ENCODE peak calls at places on chromosomes 13 and 19, in five cellular contexts. One of them, this sample, is unnamed.

GRCh38 chr13:113970810-113971470 is 2.9 kb downstream of the C13orf46 start:
- DNase-seq in H1: no peak
- DNase-seq in H9: no peak
- DNase-seq in mesenchymal stem cell: no peak
- DNase-seq in trophoblast cell: no peak
- DNase-seq in this sample: no peak

GRCh38 chr19:42528354-42529247 is at the start of gene CEACAM1:
- DNase-seq in H1: no peak
- DNase-seq in H9: no peak
- DNase-seq in mesenchymal stem cell: no peak
- DNase-seq in trophoblast cell: peak; percentile 49
- DNase-seq in this sample: no peak

GRCh38 chr13:106118050-106118449 is 417.4 kb downstream of the EFNB2 start:
- DNase-seq in H1: no peak
- DNase-seq in H9: no peak
- DNase-seq in mesenchymal stem cell: no peak
- DNase-seq in trophoblast cell: no peak
- DNase-seq in this sample: no peak

GRCh38 chr19:10520652-10521318 is 3.5 kb upstream of the S1PR5 start:
- DNase-seq in H1: no peak
- DNase-seq in H9: no peak
- DNase-seq in mesenchymal stem cell: no peak
- DNase-seq in trophoblast cell: no peak
- DNase-seq in this sample: no peak

GRCh38 chr13:42384265-42384664 is 112.3 kb downstream of the AKAP11 start:
- DNase-seq in H1: no peak
- DNase-seq in H9: no peak
- DNase-seq in mesenchymal stem cell: no peak
- DNase-seq in trophoblast cell: no peak
- DNase-seq in this sample: no peak

GRCh38 chr13:57716295-57716694 is 84.8 kb downstream of the PCDH17 start:
- DNase-seq in H1: no peak
- DNase-seq in H9: peak; percentile 49
- DNase-seq in mesenchymal stem cell: no peak
- DNase-seq in trophoblast cell: no peak
- DNase-seq in this sample: no peak

GRCh38 chr13:93244141-93244917 is 17.7 kb downstream of the GPC6 start:
- DNase-seq in H1: no peak
- DNase-seq in H9: no peak
- DNase-seq in mesenchymal stem cell: peak; percentile 70
- DNase-seq in trophoblast cell: no peak
- DNase-seq in this sample: no peak

GRCh38 chr13:31012285-31013024 is 80.0 kb downstream of the TEX26 start:
- DNase-seq in H1: no peak
- DNase-seq in H9: peak; percentile 37
- DNase-seq in mesenchymal stem cell: peak; percentile 46
- DNase-seq in trophoblast cell: no peak
- DNase-seq in this sample: no peak

GRCh38 chr19:28472111-28472510 is 740.8 kb downstream of the UQCRFS1 start:
- DNase-seq in H1: no peak
- DNase-seq in H9: no peak
- DNase-seq in mesenchymal stem cell: no peak
- DNase-seq in trophoblast cell: peak; percentile 51
- DNase-seq in this sample: no peak

GRCh38 chr19:3968556-3969434 is 2.1 kb downstream of the DAPK3 start:
- DNase-seq in H1: peak; percentile 97
- DNase-seq in H9: peak; percentile 99
- DNase-seq in mesenchymal stem cell: peak; percentile 100
- DNase-seq in trophoblast cell: peak; percentile 96
- DNase-seq in this sample: peak; percentile 97

GRCh38 chr19:39212377-39212742 is 8.3 kb upstream of the SYCN start:
- DNase-seq in H1: no peak
- DNase-seq in H9: peak; percentile 70
- DNase-seq in mesenchymal stem cell: peak; percentile 11
- DNase-seq in trophoblast cell: peak; percentile 11
- DNase-seq in this sample: no peak

GRCh38 chr19:8445488-8446001 is 770 bp downstream of the HNRNPM start:
- DNase-seq in H1: no peak
- DNase-seq in H9: no peak
- DNase-seq in mesenchymal stem cell: peak; percentile 51
- DNase-seq in trophoblast cell: no peak
- DNase-seq in this sample: peak; percentile 20

GRCh38 chr19:13692096-13692495 is 72.2 kb upstream of the MRI1 start:
- DNase-seq in H1: no peak
- DNase-seq in H9: no peak
- DNase-seq in mesenchymal stem cell: no peak
- DNase-seq in trophoblast cell: no peak
- DNase-seq in this sample: no peak

GRCh38 chr19:12890787-12891552 is at the start of gene GCDH:
- DNase-seq in H1: peak; percentile 98
- DNase-seq in H9: peak; percentile 99
- DNase-seq in mesenchymal stem cell: peak; percentile 100
- DNase-seq in trophoblast cell: peak; percentile 99
- DNase-seq in this sample: peak; percentile 98

GRCh38 chr19:40231544-40232424 is 5.3 kb upstream of the CCNP start:
- DNase-seq in H1: no peak
- DNase-seq in H9: peak; percentile 69
- DNase-seq in mesenchymal stem cell: peak; percentile 26
- DNase-seq in trophoblast cell: no peak
- DNase-seq in this sample: no peak

GRCh38 chr13:95865080-95865597 is 188.1 kb downstream of the UGGT2 start:
- DNase-seq in H1: no peak
- DNase-seq in H9: no peak
- DNase-seq in mesenchymal stem cell: no peak
- DNase-seq in trophoblast cell: no peak
- DNase-seq in this sample: no peak

GRCh38 chr19:48378194-48378570 is 13.2 kb downstream of the KDELR1 start:
- DNase-seq in H1: no peak
- DNase-seq in H9: no peak
- DNase-seq in mesenchymal stem cell: no peak
- DNase-seq in trophoblast cell: no peak
- DNase-seq in this sample: no peak

GRCh38 chr19:1206733-1207301 is 1.2 kb downstream of the STK11 start:
- DNase-seq in H1: no peak
- DNase-seq in H9: peak; percentile 27
- DNase-seq in mesenchymal stem cell: no peak
- DNase-seq in trophoblast cell: no peak
- DNase-seq in this sample: no peak

GRCh38 chr13:49057176-49057575 is 81.5 kb downstream of the FNDC3A start:
- DNase-seq in H1: no peak
- DNase-seq in H9: no peak
- DNase-seq in mesenchymal stem cell: no peak
- DNase-seq in trophoblast cell: no peak
- DNase-seq in this sample: no peak

GRCh38 chr19:9205506-9206113 is 13.8 kb downstream of the OR7D4 start:
- DNase-seq in H1: peak; percentile 34
- DNase-seq in H9: peak; percentile 78
- DNase-seq in mesenchymal stem cell: peak; percentile 49
- DNase-seq in trophoblast cell: peak; percentile 60
- DNase-seq in this sample: peak; percentile 5

GRCh38 chr19:12617646-12618045 is 6.9 kb downstream of the ZNF791 start:
- DNase-seq in H1: no peak
- DNase-seq in H9: no peak
- DNase-seq in mesenchymal stem cell: no peak
- DNase-seq in trophoblast cell: peak; percentile 27
- DNase-seq in this sample: no peak

GRCh38 chr13:41802684-41803554 is 158.0 kb downstream of the VWA8 start:
- DNase-seq in H1: no peak
- DNase-seq in H9: no peak
- DNase-seq in mesenchymal stem cell: peak; percentile 75
- DNase-seq in trophoblast cell: peak; percentile 87
- DNase-seq in this sample: no peak

GRCh38 chr13:33937373-33938087 is 119.6 kb downstream of the RFC3 start:
- DNase-seq in H1: peak; percentile 23
- DNase-seq in H9: no peak
- DNase-seq in mesenchymal stem cell: no peak
- DNase-seq in trophoblast cell: no peak
- DNase-seq in this sample: no peak

GRCh38 chr13:74062933-74063332 is 71.3 kb downstream of the KLF12 start:
- DNase-seq in H1: no peak
- DNase-seq in H9: no peak
- DNase-seq in mesenchymal stem cell: peak; percentile 74
- DNase-seq in trophoblast cell: no peak
- DNase-seq in this sample: no peak

GRCh38 chr13:28613562-28613961 is 45.4 kb upstream of the POMP start:
- DNase-seq in H1: no peak
- DNase-seq in H9: no peak
- DNase-seq in mesenchymal stem cell: peak; percentile 34
- DNase-seq in trophoblast cell: no peak
- DNase-seq in this sample: no peak

GRCh38 chr19:48443731-48444128 is 2.1 kb upstream of the GRWD1 start:
- DNase-seq in H1: no peak
- DNase-seq in H9: no peak
- DNase-seq in mesenchymal stem cell: no peak
- DNase-seq in trophoblast cell: no peak
- DNase-seq in this sample: no peak

GRCh38 chr13:31522431-31522830 is 216.9 kb upstream of the RXFP2 start:
- DNase-seq in H1: no peak
- DNase-seq in H9: no peak
- DNase-seq in mesenchymal stem cell: no peak
- DNase-seq in trophoblast cell: no peak
- DNase-seq in this sample: no peak

GRCh38 chr13:114132419-114133121 is at the start of gene RASA3:
- DNase-seq in H1: peak; percentile 58
- DNase-seq in H9: peak; percentile 90
- DNase-seq in mesenchymal stem cell: peak; percentile 83
- DNase-seq in trophoblast cell: no peak
- DNase-seq in this sample: peak; percentile 84

GRCh38 chr13:48448963-48449614 is 36.2 kb upstream of the LPAR6 start:
- DNase-seq in H1: no peak
- DNase-seq in H9: no peak
- DNase-seq in mesenchymal stem cell: peak; percentile 69
- DNase-seq in trophoblast cell: no peak
- DNase-seq in this sample: no peak

GRCh38 chr19:18593367-18594095 is 4.9 kb downstream of the REX1BD start:
- DNase-seq in H1: no peak
- DNase-seq in H9: peak; percentile 78
- DNase-seq in mesenchymal stem cell: no peak
- DNase-seq in trophoblast cell: no peak
- DNase-seq in this sample: no peak
- H3K4me2 ChIP-seq in H1: peak overlapping the region; percentile 72
- H3K4me2 ChIP-seq in H9: peak overlapping the region; percentile 77
- H3K4me2 ChIP-seq in mesenchymal stem cell: peak overlapping the region; percentile 88
- H3K4me2 ChIP-seq in trophoblast cell: peak overlapping the region; percentile 74
- H3K4me2 ChIP-seq in this sample: peak overlapping the region; percentile 94

GRCh38 chr13:79812070-79812850 is 331.3 kb downstream of the NDFIP2 start:
- DNase-seq in H1: no peak
- DNase-seq in H9: no peak
- DNase-seq in mesenchymal stem cell: no peak
- DNase-seq in trophoblast cell: no peak
- DNase-seq in this sample: no peak

GRCh38 chr13:79810671-79811070 is 329.7 kb downstream of the NDFIP2 start:
- DNase-seq in H1: no peak
- DNase-seq in H9: no peak
- DNase-seq in mesenchymal stem cell: peak; percentile 30
- DNase-seq in trophoblast cell: no peak
- DNase-seq in this sample: no peak

GRCh38 chr13:79808475-79808874 is 327.5 kb downstream of the NDFIP2 start:
- DNase-seq in H1: no peak
- DNase-seq in H9: no peak
- DNase-seq in mesenchymal stem cell: no peak
- DNase-seq in trophoblast cell: no peak
- DNase-seq in this sample: no peak

GRCh38 chr13:79811170-79811569 is 330.2 kb downstream of the NDFIP2 start:
- DNase-seq in H1: no peak
- DNase-seq in H9: no peak
- DNase-seq in mesenchymal stem cell: no peak
- DNase-seq in trophoblast cell: no peak
- DNase-seq in this sample: no peak

DNA sequence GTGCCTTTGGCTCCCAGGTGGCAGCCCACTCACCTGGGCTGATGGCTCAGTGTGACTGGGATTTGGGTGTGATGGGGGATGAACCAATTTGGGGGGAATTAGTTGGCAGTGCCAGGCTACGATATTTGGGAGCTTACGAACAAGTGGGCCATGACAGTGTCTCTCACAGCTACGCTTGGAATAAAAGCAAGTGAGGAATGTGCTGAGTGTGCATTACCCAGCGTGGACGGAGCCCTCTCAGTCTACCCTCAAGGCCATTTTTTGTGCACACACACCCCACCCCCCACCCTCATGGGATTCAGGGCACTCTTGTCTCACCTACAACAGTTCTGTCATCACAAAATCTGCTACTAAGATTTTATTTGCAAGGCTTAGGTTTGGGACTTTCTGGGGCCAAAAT is 329.1 kb downstream of the NDFIP2 start:
- DNase-seq in H1: no peak
- DNase-seq in H9: no peak
- DNase-seq in mesenchymal stem cell: no peak
- DNase-seq in trophoblast cell: no peak
- DNase-seq in this sample: no peak
- H2BK12ac ChIP-seq in H1: peak overlapping the region; percentile 40
- H2BK12ac ChIP-seq in H9: no peak overlapping the region
- H2BK12ac ChIP-seq in mesenchymal stem cell: peak overlapping the region; percentile 69
- H2BK12ac ChIP-seq in trophoblast cell: peak overlapping the region; percentile 86
- H2BK12ac ChIP-seq in this sample: no peak overlapping the region

GRCh38 chr13:110371550-110372465 is 64.7 kb downstream of the COL4A2 start:
- DNase-seq in H1: no peak
- DNase-seq in H9: no peak
- DNase-seq in mesenchymal stem cell: peak; percentile 42
- DNase-seq in trophoblast cell: no peak
- DNase-seq in this sample: no peak
- H3K4me2 ChIP-seq in H1: no peak overlapping the region
- H3K4me2 ChIP-seq in H9: no peak overlapping the region
- H3K4me2 ChIP-seq in mesenchymal stem cell: peak overlapping the region; percentile 43
- H3K4me2 ChIP-seq in trophoblast cell: no peak overlapping the region
- H3K4me2 ChIP-seq in this sample: no peak overlapping the region

DNA sequence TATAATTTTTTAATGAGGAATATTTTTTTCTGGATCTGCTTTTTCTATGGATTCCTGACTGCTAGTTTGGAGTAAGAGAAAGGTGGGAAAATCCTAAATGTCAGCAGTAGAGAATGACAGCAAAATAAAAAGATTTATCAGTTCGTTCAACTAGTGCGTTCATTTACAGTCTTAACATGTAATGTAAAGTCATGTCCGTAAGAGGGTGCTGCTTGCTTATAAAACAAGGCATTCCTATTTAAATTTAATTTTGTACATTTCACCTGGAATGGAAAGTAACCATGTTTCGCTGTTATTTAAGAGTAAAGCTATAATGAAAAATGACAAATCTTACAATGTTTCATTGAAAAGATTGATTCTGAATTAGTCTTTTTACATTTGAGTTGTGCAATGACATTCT is 76.6 kb downstream of the ZMYM2 start:
- DNase-seq in H1: no peak
- DNase-seq in H9: no peak
- DNase-seq in mesenchymal stem cell: no peak
- DNase-seq in trophoblast cell: no peak
- DNase-seq in this sample: no peak
- H2BK12ac ChIP-seq in H1: no peak overlapping the region
- H2BK12ac ChIP-seq in H9: no peak overlapping the region
- H2BK12ac ChIP-seq in mesenchymal stem cell: no peak overlapping the region
- H2BK12ac ChIP-seq in trophoblast cell: no peak overlapping the region
- H2BK12ac ChIP-seq in this sample: no peak overlapping the region

DNA sequence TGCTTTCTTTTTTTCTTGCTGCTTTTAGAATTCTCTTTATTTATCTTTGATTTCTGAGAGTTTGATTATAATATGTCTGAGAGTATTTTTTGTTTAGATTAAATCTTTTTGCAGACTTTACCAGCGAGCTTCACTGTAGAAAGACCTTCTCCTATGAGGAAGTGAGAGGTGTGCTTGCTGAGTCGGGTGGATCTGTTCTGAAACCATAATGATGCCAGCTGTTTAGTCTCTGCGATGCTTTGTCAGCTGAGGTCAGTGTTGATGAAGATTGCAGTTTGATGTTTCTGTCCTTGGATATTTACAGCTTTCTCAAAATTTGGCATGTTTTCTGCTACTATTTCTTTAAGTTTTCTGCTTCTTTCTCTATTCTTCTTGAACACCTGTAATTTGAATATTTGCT is 309.1 kb upstream of the SLITRK6 start:
- DNase-seq in H1: no peak
- DNase-seq in H9: no peak
- DNase-seq in mesenchymal stem cell: no peak
- DNase-seq in trophoblast cell: no peak
- DNase-seq in this sample: no peak
- H3K4me2 ChIP-seq in H1: no peak overlapping the region
- H3K4me2 ChIP-seq in H9: no peak overlapping the region
- H3K4me2 ChIP-seq in mesenchymal stem cell: no peak overlapping the region
- H3K4me2 ChIP-seq in trophoblast cell: no peak overlapping the region
- H3K4me2 ChIP-seq in this sample: no peak overlapping the region

This sample was measured in neuronal stem cell.